ENCODE peak calls at places on chromosomes 12 and 14, in six cellular contexts. Z is neural progenitor cell, Q is cardiac muscle cell, Y is GM12878, I is tibial nerve, X is pancreas. D is an unnamed sample. For H3K9me3, the result is how much of the 10 kb centered on the place peaks cover.

GRCh38 chr14:100983710-100984109 is 80.2 kb upstream of the RTL1 start:
- DNase-seq in I (no peak), Z (no peak), Q (no peak), Y (no peak), X (no peak), D (no peak)

GRCh38 chr12:81465191-81465590 is 294.0 kb downstream of the PPFIA2 start:
- DNase-seq in I (no peak), Y (no peak), Q (no peak), Z (no peak), X (no peak), D (no peak)

GRCh38 chr12:89707623-89707991 is 1.0 kb downstream of the ATP2B1 start:
- DNase-seq in I (no peak), X (peak), Z (peak), Q (peak), Y (no peak), D (no peak)

GRCh38 chr14:91882776-91883175 is 15.4 kb upstream of the TC2N start:
- DNase-seq in Q (no peak), Y (no peak), Z (no peak), X (no peak), I (no peak), D (no peak)

GRCh38 chr14:61537567-61538463 is 157.5 kb upstream of the HIF1A start:
- DNase-seq in Y (no peak), Q (no peak), I (no peak), X (no peak), Z (peak), D (no peak)

GRCh38 chr12:106760184-106760531 is 14.3 kb upstream of the RIC8B start:
- DNase-seq in X (no peak), Q (peak), Z (peak), Y (peak), I (no peak), D (peak)

GRCh38 chr12:113185180-113186032 is at the start of the genes DDX54 and RITA1:
- DNase-seq in Y (no peak), X (peak), Z (peak), I (peak), Q (peak), D (peak)

GRCh38 chr14:57732886-57733285 is 133.0 kb downstream of the SLC35F4 start:
- DNase-seq in Q (no peak), Z (no peak), Y (no peak), I (no peak), X (no peak), D (no peak)

GRCh38 chr14:23302290-23303225 is at the start of gene PPP1R3E:
- DNase-seq in X (peak), I (peak), Y (no peak), Q (peak), Z (peak), D (peak)

GRCh38 chr12:4909734-4910501 is at the start of gene KCNA1:
- DNase-seq in Z (peak), Y (no peak), I (no peak), X (peak), Q (peak), D (no peak)

GRCh38 chr12:15152456-15152855 is 68.8 kb downstream of the RERG start:
- DNase-seq in X (no peak), Q (no peak), I (no peak), Y (no peak), Z (no peak), D (no peak)

GRCh38 chr14:103501921-103502669 is 20.5 kb downstream of the CKB start:
- DNase-seq in Q (no peak), X (peak), Z (no peak), Y (no peak), I (no peak), D (no peak)

GRCh38 chr12:51323966-51324895 is at the start of gene BIN2:
- DNase-seq in Y (no peak), Z (no peak), Q (no peak), X (peak), I (peak), D (peak)

GRCh38 chr14:70919774-70920173 is 12.5 kb downstream of the PCNX1 start:
- DNase-seq in I (no peak), Z (no peak), X (no peak), Y (no peak), Q (peak), D (no peak)

GRCh38 chr14:22852940-22853767 is 16.8 kb downstream of the MMP14 start:
- DNase-seq in Z (peak), I (peak), Q (peak), Y (peak), X (peak), D (peak)

GRCh38 chr12:67080637-67081036 is 188.5 kb upstream of the CAND1 start:
- DNase-seq in Q (no peak), X (no peak), Z (no peak), I (no peak), Y (no peak), D (no peak)

GRCh38 chr12:43776498-43776897 is 17.7 kb downstream of the IRAK4 start:
- DNase-seq in Y (no peak), I (no peak), X (no peak), Q (peak), Z (peak), D (no peak)

GRCh38 chr12:693937-694533 is 30.8 kb upstream of the NINJ2 start:
- DNase-seq in I (no peak), Y (no peak), X (no peak), Q (no peak), Z (no peak), D (no peak)

GRCh38 chr12:49296034-49296835 is 1.3 kb downstream of the PRPH start:
- DNase-seq in Q (peak), Y (no peak), Z (peak), I (no peak), X (peak), D (peak)

GRCh38 chr14:49946320-49947141 is 53.6 kb downstream of the ARF6 start:
- DNase-seq in X (no peak), I (no peak), Q (no peak), Y (no peak), Z (no peak), D (peak)

GRCh38 chr12:113857371-113857770 is 108.8 kb downstream of the RBM19 start:
- DNase-seq in Q (no peak), Z (no peak), I (no peak), Y (no peak), X (no peak), D (no peak)

GRCh38 chr14:81366259-81366658 is 33.9 kb downstream of the STON2 start:
- DNase-seq in Z (peak), Y (no peak), Q (no peak), X (no peak), I (no peak), D (no peak)

GRCh38 chr12:6460751-6461371 is 9.0 kb downstream of the TAPBPL start:
- DNase-seq in Q (no peak), Y (peak), Z (no peak), I (no peak), X (no peak), D (no peak)

GRCh38 chr12:1935242-1935641 is 16.8 kb upstream of the CACNA2D4 start:
- DNase-seq in Y (no peak), X (no peak), Q (no peak), I (no peak), Z (no peak), D (no peak)

DNA sequence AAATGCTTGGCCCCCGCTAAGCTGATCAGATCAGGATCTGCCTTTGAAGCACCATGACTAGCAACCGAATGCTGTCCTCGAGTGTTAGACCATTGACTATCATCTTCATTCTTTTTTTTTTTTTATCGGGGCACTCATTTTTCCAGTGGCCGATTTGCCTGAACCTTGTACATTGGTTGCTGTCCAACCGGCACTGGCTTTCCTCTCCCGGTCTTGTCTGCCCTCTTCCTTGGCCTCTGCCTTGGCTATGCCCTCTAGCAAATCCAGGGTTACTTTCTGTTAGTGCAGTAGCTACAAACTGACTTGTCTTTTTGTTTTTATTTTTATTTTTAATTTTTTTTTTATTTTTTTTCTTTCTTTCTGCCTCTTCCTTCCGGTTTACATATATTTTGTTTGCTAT is 102.3 kb downstream of the ALG10 start:
- DNase-seq in Y (no peak), Q (no peak), I (no peak), X (no peak), Z (no peak), D (no peak)
- H3K9me3 ChIP-seq in Y (under half), Q (under half), I (under half), X (under half), Z (under half), D (under half)

DNA sequence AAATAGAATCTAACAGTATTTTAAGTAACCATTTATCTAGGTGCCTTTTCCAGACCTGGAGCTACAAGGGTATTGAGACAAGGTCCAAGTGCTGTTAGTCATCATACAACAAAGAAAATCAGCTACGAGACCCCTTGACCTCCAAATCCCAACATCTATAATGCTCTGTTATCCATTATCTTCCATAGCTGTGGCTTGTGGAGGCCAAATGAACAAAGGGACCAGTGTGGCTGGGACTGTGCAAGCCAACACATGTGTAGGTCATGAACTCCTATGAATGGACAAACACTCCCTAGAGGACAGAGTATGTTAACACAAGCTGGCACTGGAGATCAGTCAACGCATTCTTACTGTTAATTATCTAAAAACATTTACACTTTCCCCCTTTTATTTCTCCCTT is 374.5 kb downstream of the EMP1 start:
- DNase-seq in I (no peak), Z (no peak), Y (no peak), Q (no peak), X (no peak), D (no peak)
- TF ChIP-seq CTCF in I (no peak), Z (no peak), Y (no peak), Q (no peak), X (no peak), D (no peak)

DNA sequence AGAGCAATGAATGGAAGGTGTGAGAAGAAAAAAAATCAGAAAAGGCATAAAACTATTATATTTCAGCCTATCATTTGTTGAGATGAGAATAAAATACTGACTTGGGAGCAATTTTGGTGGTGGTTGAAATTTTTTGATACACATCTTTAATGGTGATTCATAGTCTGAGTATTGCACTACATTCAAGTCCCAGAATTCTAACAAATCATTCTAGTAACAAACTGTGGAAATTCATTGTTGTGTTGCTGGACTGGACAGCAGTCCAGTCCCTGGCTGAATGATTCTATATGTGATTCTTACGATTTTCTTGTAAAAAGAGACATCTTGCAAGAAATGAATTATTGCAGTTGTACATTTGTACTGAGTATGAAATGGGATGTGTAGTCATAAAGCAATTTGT is 268.6 kb downstream of the TRHDE start:
- DNase-seq in I (no peak), Q (no peak), Y (no peak), X (no peak), Z (no peak), D (no peak)
- H3K27ac ChIP-seq in I (no peak), Q (no peak), Y (no peak), X (no peak), Z (no peak), D (no peak)

DNA sequence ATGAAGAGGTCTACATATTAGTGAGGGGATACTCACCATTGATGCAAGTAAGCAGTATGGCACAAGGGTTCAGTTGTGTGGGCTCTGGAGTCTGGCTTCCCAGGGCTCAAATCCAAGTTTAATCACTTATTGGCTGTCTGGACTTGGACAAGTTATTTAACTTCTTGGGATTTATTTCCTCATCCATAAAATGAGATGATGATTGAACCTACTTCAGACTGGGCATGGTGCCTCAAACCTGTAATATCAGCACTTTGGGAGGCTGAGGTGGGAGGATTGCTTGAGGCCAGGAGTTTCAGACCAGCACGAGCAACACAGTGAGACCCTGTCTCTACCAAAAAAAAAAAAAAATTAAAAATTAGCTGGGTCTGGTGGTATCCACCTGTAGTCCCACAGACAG is 67.9 kb downstream of the KCNK10 start:
- DNase-seq in Q (no peak), I (no peak), Z (no peak), Y (no peak), X (no peak), D (no peak)
- H3K9me3 ChIP-seq in Q (under half), I (under half), Z (under half), Y (under half), X (under half), D (under half)

GRCh38 chr12:96617178-96617577 is 127.8 kb downstream of the CFAP54 start:
- DNase-seq in X (no peak), Y (no peak), I (no peak), Q (peak), Z (no peak), D (no peak)
- TF ChIP-seq CTCF in X (no peak), Y (peak), I (no peak), Q (no peak), Z (peak), D (no peak)

GRCh38 chr14:86505808-86506207 is 975.9 kb downstream of the FLRT2 start:
- DNase-seq in I (no peak), Z (no peak), X (no peak), Y (no peak), Q (no peak), D (no peak)

GRCh38 chr14:86513056-86513455 is 983.1 kb downstream of the FLRT2 start:
- DNase-seq in Y (no peak), X (no peak), Q (no peak), I (no peak), Z (no peak), D (no peak)

GRCh38 chr14:86513564-86513963 is 983.6 kb downstream of the FLRT2 start:
- DNase-seq in Y (no peak), I (no peak), Z (no peak), X (no peak), Q (no peak), D (no peak)

GRCh38 chr14:86515195-86515594 is 985.3 kb downstream of the FLRT2 start:
- DNase-seq in Z (no peak), X (no peak), I (no peak), Y (no peak), Q (no peak), D (no peak)

GRCh38 chr14:86510503-86510902 is 980.6 kb downstream of the FLRT2 start:
- DNase-seq in I (no peak), Y (no peak), Z (no peak), X (no peak), Q (no peak), D (no peak)
- H3K27ac ChIP-seq in I (peak), Y (no peak), Z (no peak), X (no peak), Q (no peak), D (no peak)

GRCh38 chr12:132925597-132926416 is 30.3 kb downstream of the ZNF605 start:
- DNase-seq in I (no peak), X (no peak), Z (no peak), Q (no peak), Y (no peak), D (no peak)
- H3K9me3 ChIP-seq in I (half or more), X (under half), Z (half or more), Q (under half), Y (under half), D (half or more)